ENCODE peak calls at places on chromosomes 16 and 17, in nine cellular contexts. One of them, this sample, is unnamed.

GRCh38 chr17:68200689-68201424 is 47.0 kb upstream of the AMZ2 start:
- DNase-seq in neural crest cell: peak
- DNase-seq in activated CD4-positive, alpha-beta T cell treated with anti-CD3 and anti-CD28 coated beads for 48 hours: peak
- DNase-seq in posterior cingulate gyrus: peak
- DNase-seq in SHP77: peak
- DNase-seq in mucosa of gallbladder: peak
- DNase-seq in astrocyte of the spinal cord: peak
- DNase-seq in HTR-8/SVneo: peak
- DNase-seq in ELF-1: peak
- DNase-seq in this sample: peak

GRCh38 chr16:30076276-30076791 is 540 bp downstream of the PPP4C start:
- DNase-seq in HTR-8/SVneo: no peak
- DNase-seq in mucosa of gallbladder: no peak
- DNase-seq in astrocyte of the spinal cord: no peak
- DNase-seq in ELF-1: no peak
- DNase-seq in posterior cingulate gyrus: no peak
- DNase-seq in SHP77: no peak
- DNase-seq in neural crest cell: no peak
- DNase-seq in activated CD4-positive, alpha-beta T cell treated with anti-CD3 and anti-CD28 coated beads for 48 hours: no peak
- DNase-seq in this sample: no peak

GRCh38 chr17:80844418-80844990 is 147.1 kb upstream of the CHMP6 start:
- DNase-seq in mucosa of gallbladder: no peak
- DNase-seq in posterior cingulate gyrus: no peak
- DNase-seq in ELF-1: no peak
- DNase-seq in activated CD4-positive, alpha-beta T cell treated with anti-CD3 and anti-CD28 coated beads for 48 hours: no peak
- DNase-seq in HTR-8/SVneo: no peak
- DNase-seq in astrocyte of the spinal cord: no peak
- DNase-seq in SHP77: no peak
- DNase-seq in neural crest cell: no peak
- DNase-seq in this sample: no peak

GRCh38 chr16:27083861-27084261 is 17.1 kb downstream of the C16orf82 start:
- DNase-seq in mucosa of gallbladder: no peak
- DNase-seq in neural crest cell: peak
- DNase-seq in posterior cingulate gyrus: no peak
- DNase-seq in activated CD4-positive, alpha-beta T cell treated with anti-CD3 and anti-CD28 coated beads for 48 hours: no peak
- DNase-seq in ELF-1: peak
- DNase-seq in HTR-8/SVneo: no peak
- DNase-seq in SHP77: no peak
- DNase-seq in astrocyte of the spinal cord: no peak
- DNase-seq in this sample: no peak

GRCh38 chr17:64411999-64412771 is 21.5 kb upstream of the PECAM1 start:
- DNase-seq in neural crest cell: peak
- DNase-seq in activated CD4-positive, alpha-beta T cell treated with anti-CD3 and anti-CD28 coated beads for 48 hours: no peak
- DNase-seq in astrocyte of the spinal cord: peak
- DNase-seq in ELF-1: peak
- DNase-seq in HTR-8/SVneo: no peak
- DNase-seq in mucosa of gallbladder: peak
- DNase-seq in posterior cingulate gyrus: peak
- DNase-seq in SHP77: no peak
- DNase-seq in this sample: no peak

GRCh38 chr16:77171750-77172635 is 19.0 kb upstream of the MON1B start:
- DNase-seq in activated CD4-positive, alpha-beta T cell treated with anti-CD3 and anti-CD28 coated beads for 48 hours: no peak
- DNase-seq in mucosa of gallbladder: peak
- DNase-seq in neural crest cell: peak
- DNase-seq in ELF-1: peak
- DNase-seq in HTR-8/SVneo: peak
- DNase-seq in astrocyte of the spinal cord: peak
- DNase-seq in SHP77: peak
- DNase-seq in posterior cingulate gyrus: no peak
- DNase-seq in this sample: no peak

GRCh38 chr17:80501739-80502577 is 25.6 kb upstream of the NPTX1 start:
- DNase-seq in mucosa of gallbladder: peak
- DNase-seq in astrocyte of the spinal cord: peak
- DNase-seq in activated CD4-positive, alpha-beta T cell treated with anti-CD3 and anti-CD28 coated beads for 48 hours: no peak
- DNase-seq in ELF-1: no peak
- DNase-seq in neural crest cell: no peak
- DNase-seq in HTR-8/SVneo: peak
- DNase-seq in posterior cingulate gyrus: no peak
- DNase-seq in SHP77: no peak
- DNase-seq in this sample: no peak

GRCh38 chr17:80513892-80514291 is 30.7 kb upstream of the RPTOR start:
- DNase-seq in HTR-8/SVneo: no peak
- DNase-seq in mucosa of gallbladder: no peak
- DNase-seq in SHP77: no peak
- DNase-seq in astrocyte of the spinal cord: peak
- DNase-seq in posterior cingulate gyrus: no peak
- DNase-seq in activated CD4-positive, alpha-beta T cell treated with anti-CD3 and anti-CD28 coated beads for 48 hours: no peak
- DNase-seq in neural crest cell: no peak
- DNase-seq in ELF-1: no peak
- DNase-seq in this sample: no peak

GRCh38 chr16:2829501-2830354 is at the start of gene ZG16B:
- DNase-seq in astrocyte of the spinal cord: no peak
- DNase-seq in mucosa of gallbladder: peak
- DNase-seq in HTR-8/SVneo: no peak
- DNase-seq in ELF-1: no peak
- DNase-seq in posterior cingulate gyrus: no peak
- DNase-seq in SHP77: no peak
- DNase-seq in activated CD4-positive, alpha-beta T cell treated with anti-CD3 and anti-CD28 coated beads for 48 hours: no peak
- DNase-seq in neural crest cell: no peak
- DNase-seq in this sample: no peak

GRCh38 chr17:7308625-7309433 is 1.4 kb downstream of the EIF5A start:
- DNase-seq in posterior cingulate gyrus: peak
- DNase-seq in SHP77: peak
- DNase-seq in ELF-1: peak
- DNase-seq in neural crest cell: peak
- DNase-seq in activated CD4-positive, alpha-beta T cell treated with anti-CD3 and anti-CD28 coated beads for 48 hours: peak
- DNase-seq in HTR-8/SVneo: peak
- DNase-seq in astrocyte of the spinal cord: peak
- DNase-seq in mucosa of gallbladder: peak
- DNase-seq in this sample: no peak

GRCh38 chr16:53457670-53458069 is 23.4 kb downstream of the RBL2 start:
- DNase-seq in ELF-1: no peak
- DNase-seq in posterior cingulate gyrus: no peak
- DNase-seq in HTR-8/SVneo: no peak
- DNase-seq in activated CD4-positive, alpha-beta T cell treated with anti-CD3 and anti-CD28 coated beads for 48 hours: peak
- DNase-seq in astrocyte of the spinal cord: peak
- DNase-seq in neural crest cell: no peak
- DNase-seq in mucosa of gallbladder: peak
- DNase-seq in SHP77: no peak
- DNase-seq in this sample: no peak

GRCh38 chr16:74984194-74984669 is 691 bp downstream of the WDR59 start:
- DNase-seq in mucosa of gallbladder: no peak
- DNase-seq in activated CD4-positive, alpha-beta T cell treated with anti-CD3 and anti-CD28 coated beads for 48 hours: peak
- DNase-seq in posterior cingulate gyrus: no peak
- DNase-seq in neural crest cell: no peak
- DNase-seq in astrocyte of the spinal cord: peak
- DNase-seq in HTR-8/SVneo: no peak
- DNase-seq in SHP77: no peak
- DNase-seq in ELF-1: peak
- DNase-seq in this sample: peak